ENCODE peak calls at places on chromosome 1, in four cellular contexts. C is Peyer's patch; A is activated gamma-delta T cell; W is activated T-helper 1 cell treated with anti-CD3 and anti-CD28 coated beads, Interleukin-12 subunit alpha, Interleukin-12 subunit beta, Interleukin-2, Interleukin-4 antibody, amounts not matched to agents 30 ng/mL and 10 ng/mL and 1 ng/mL, durations not matched to agents 14 hours and 24 hours and 36 hours. R is an unnamed sample.

GRCh38 chr1:40363721-40364120 is 9.8 kb upstream of the SMAP2 start:
- DNase-seq in C (peak), A (no peak), W (no peak), R (no peak)

GRCh38 chr1:44036409-44037111 is 5.3 kb upstream of the SLC6A9 start:
- DNase-seq in C (peak), A (no peak), W (peak), R (peak)

GRCh38 chr1:197798492-197798891 is 23.2 kb upstream of the DENND1B start:
- DNase-seq in C (no peak), A (no peak), W (no peak), R (no peak)

GRCh38 chr1:57770772-57771171 is 346.9 kb upstream of the DAB1 start:
- DNase-seq in C (no peak), A (no peak), W (no peak), R (no peak)

GRCh38 chr1:29629814-29630516 is 393.6 kb downstream of the PTPRU start:
- DNase-seq in C (peak), A (no peak), W (no peak), R (no peak)

GRCh38 chr1:179447489-179447888 is 81.7 kb downstream of the AXDND1 start:
- DNase-seq in C (no peak), A (no peak), W (no peak), R (no peak)

GRCh38 chr1:25804244-25804963 is 4.4 kb downstream of the SELENON start:
- DNase-seq in C (no peak), A (no peak), W (no peak), R (no peak)

GRCh38 chr1:213409971-213410370 is 358.9 kb downstream of the RPS6KC1 start:
- DNase-seq in C (no peak), A (no peak), W (no peak), R (no peak)

GRCh38 chr1:15489052-15489736 is 13.3 kb downstream of the CELA2B start:
- DNase-seq in C (no peak), A (no peak), W (no peak), R (no peak)

GRCh38 chr1:107430540-107431228 is 289.8 kb downstream of the NTNG1 start:
- DNase-seq in C (peak), A (no peak), W (peak), R (no peak)

GRCh38 chr1:189192741-189193140 is 1284.9 kb downstream of the BRINP3 start:
- DNase-seq in C (no peak), A (no peak), W (no peak), R (no peak)

GRCh38 chr1:81550753-81551152 is 250.0 kb upstream of the ADGRL2 start:
- DNase-seq in C (no peak), A (no peak), W (no peak), R (no peak)

GRCh38 chr1:41387667-41388091 is 26.4 kb downstream of the FOXO6 start:
- DNase-seq in C (peak), A (no peak), W (no peak), R (no peak)

GRCh38 chr1:100539836-100540536 is 2.0 kb downstream of the GPR88 start:
- DNase-seq in C (no peak), A (no peak), W (no peak), R (no peak)

GRCh38 chr1:3312894-3313578 is 141.4 kb upstream of the ARHGEF16 start:
- DNase-seq in C (peak), A (no peak), W (no peak), R (peak)

GRCh38 chr1:20058531-20058930 is 11.5 kb upstream of the PLA2G5 start:
- DNase-seq in C (no peak), A (no peak), W (peak), R (peak)

GRCh38 chr1:173420330-173420806 is 56.8 kb upstream of the PRDX6 start:
- DNase-seq in C (peak), A (no peak), W (peak), R (peak)

GRCh38 chr1:41657679-41658078 is 173.2 kb upstream of the EDN2 start:
- DNase-seq in C (no peak), A (no peak), W (no peak), R (no peak)

GRCh38 chr1:209674957-209675566 is at the start of gene G0S2:
- DNase-seq in C (peak), A (no peak), W (peak), R (no peak)

GRCh38 chr1:231844986-231845502 is 218.5 kb downstream of the DISC1 start:
- DNase-seq in C (no peak), A (no peak), W (no peak), R (no peak)

GRCh38 chr1:40640314-40641076 is 25.0 kb downstream of the RIMS3 start:
- DNase-seq in C (no peak), A (no peak), W (no peak), R (no peak)

GRCh38 chr1:115413621-115414020 is 75.6 kb upstream of the NGF start:
- DNase-seq in C (no peak), A (no peak), W (no peak), R (no peak)

GRCh38 chr1:46242918-46243317 is 4.6 kb upstream of the RAD54L start:
- DNase-seq in C (no peak), A (no peak), W (no peak), R (no peak)

GRCh38 chr1:40162791-40163441 is 1.7 kb downstream of the RLF start:
- DNase-seq in C (no peak), A (no peak), W (no peak), R (no peak)

GRCh38 chr1:53683986-53684740 is 54.8 kb downstream of the GLIS1 start:
- DNase-seq in C (no peak), A (no peak), W (no peak), R (no peak)

GRCh38 chr1:181646723-181647122 is 163.4 kb downstream of the CACNA1E start:
- DNase-seq in C (no peak), A (no peak), W (no peak), R (no peak)

GRCh38 chr1:232372431-232373225 is 257.3 kb downstream of the SIPA1L2 start:
- DNase-seq in C (no peak), A (no peak), W (no peak), R (no peak)

GRCh38 chr1:22601610-22602009 is 34.8 kb upstream of the C1QA start:
- DNase-seq in C (no peak), A (no peak), W (no peak), R (no peak)

GRCh38 chr1:28115267-28115666 is 26.9 kb upstream of the EYA3 start:
- DNase-seq in C (peak), A (no peak), W (peak), R (peak)

GRCh38 chr1:234393190-234393589 is 19.9 kb downstream of the COA6 start:
- DNase-seq in C (no peak), A (no peak), W (no peak), R (no peak)

GRCh38 chr1:19957779-19958178 is 21.6 kb downstream of the PLA2G2A start:
- DNase-seq in C (no peak), A (no peak), W (no peak), R (no peak)

GRCh38 chr1:70863256-70863655 is 184.4 kb downstream of the PTGER3 start:
- DNase-seq in C (no peak), A (no peak), W (no peak), R (no peak)

GRCh38 chr1:68217060-68217554 is 15.2 kb downstream of the WLS start:
- DNase-seq in C (no peak), A (no peak), W (no peak), R (no peak)

GRCh38 chr1:60345621-60346020 is 272.1 kb upstream of the C1orf87 start:
- DNase-seq in C (no peak), A (no peak), W (no peak), R (no peak)